ENCODE peak calls at places on chromosomes 4 and X, in nine cellular contexts. P, Z, C, V, A, M, B, X and N are unnamed samples.
A peak's percentile ranks its signal among the peaks of the same experiment; 100 is the strongest.

GRCh38 chr4:82909326-82909725 is 8.8 kb downstream of the THAP9 start:
- DNase-seq in B (no peak), M (no peak), V (no peak), P (no peak), A (no peak), Z (no peak), X (no peak), C (no peak), N (no peak)

GRCh38 chr4:53043096-53043495 is 181.0 kb downstream of the RASL11B start:
- DNase-seq in A (no peak), Z (no peak), B (no peak), C (no peak), P (peak; percentile 27), M (no peak), V (no peak), X (no peak), N (no peak)

GRCh38 chrX:150143721-150144440 is 205.6 kb upstream of the EOLA2 start:
- DNase-seq in Z (peak; percentile 55), V (no peak), C (no peak), P (no peak), X (no peak), M (no peak), B (no peak), A (no peak), N (no peak)

GRCh38 chr4:6251365-6251764 is 18.3 kb upstream of the WFS1 start:
- DNase-seq in C (no peak), M (no peak), A (no peak), P (no peak), B (no peak), Z (no peak), V (no peak), X (no peak), N (no peak)

GRCh38 chrX:69616520-69617203 is 749 bp downstream of the EDA start:
- DNase-seq in X (no peak), M (no peak), A (no peak), Z (no peak), V (no peak), C (peak; percentile 0), P (no peak), B (no peak), N (no peak)

GRCh38 chr4:99405433-99406115 is 29.6 kb downstream of the ADH7 start:
- DNase-seq in A (peak; percentile 82), Z (peak; percentile 65), C (peak; percentile 74), X (peak; percentile 60), V (peak; percentile 51), M (peak; percentile 66), B (peak; percentile 72), P (peak; percentile 84), N (peak; percentile 33)

GRCh38 chr4:2365054-2365912 is 53.2 kb downstream of the ZFYVE28 start:
- DNase-seq in V (no peak), C (no peak), B (no peak), P (no peak), X (no peak), Z (no peak), A (no peak), M (no peak), N (no peak)

GRCh38 chr4:98199247-98199646 is 56.0 kb upstream of the STPG2 start:
- DNase-seq in Z (no peak), P (peak; percentile 42), V (no peak), A (no peak), C (no peak), X (no peak), B (no peak), M (no peak), N (no peak)

GRCh38 chr4:6383019-6383404 is 89.4 kb downstream of the PPP2R2C start:
- DNase-seq in Z (no peak), M (no peak), A (no peak), X (no peak), V (no peak), C (no peak), B (no peak), P (no peak), N (no peak)

DNA sequence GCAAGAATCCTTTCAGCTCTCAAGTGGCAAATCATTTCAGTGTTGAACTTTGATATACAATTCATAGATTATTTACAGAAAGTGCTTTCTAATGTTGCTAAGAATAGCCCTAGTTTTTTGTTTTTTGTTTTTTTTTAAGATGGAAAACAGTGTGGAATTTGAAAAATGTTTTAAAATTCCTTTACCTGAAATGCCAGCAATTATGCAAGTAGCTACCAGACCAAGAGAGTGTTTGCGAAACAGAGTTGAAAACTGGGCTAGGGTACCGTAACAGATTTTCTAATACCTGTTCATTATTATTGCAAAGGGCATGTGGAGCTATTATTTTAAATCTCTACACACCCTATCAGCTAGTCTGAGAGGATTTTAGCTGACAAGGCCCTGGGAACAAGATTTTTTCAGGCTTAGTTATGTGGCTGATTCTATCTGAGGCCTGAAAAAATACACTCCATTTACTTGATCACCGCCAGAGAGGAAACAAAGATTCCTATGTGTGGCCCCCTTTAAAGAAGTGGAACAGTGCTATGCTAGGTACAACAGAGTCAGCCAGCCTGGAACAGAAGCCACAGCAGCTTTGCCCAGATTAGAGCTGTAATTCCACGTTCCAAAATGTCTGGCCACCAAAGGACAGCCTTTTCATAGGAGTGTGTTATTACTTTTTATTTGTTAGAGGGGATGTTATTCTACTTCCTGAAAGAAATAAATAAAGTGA is 46.9 kb upstream of the SLC39A8 start:
- DNase-seq in C (no peak), M (no peak), A (no peak), B (no peak), P (no peak), Z (no peak), X (no peak), V (no peak), N (no peak)
- H3K27me3 ChIP-seq in C (no peaks in the 10 kb centered on the region), M (no peaks in the 10 kb centered on the region), A (no peaks in the 10 kb centered on the region), B (no peaks in the 10 kb centered on the region), P (no peaks in the 10 kb centered on the region), Z (no peaks in the 10 kb centered on the region), X (no peaks in the 10 kb centered on the region), V (no peaks in the 10 kb centered on the region), N (no peaks in the 10 kb centered on the region)

DNA sequence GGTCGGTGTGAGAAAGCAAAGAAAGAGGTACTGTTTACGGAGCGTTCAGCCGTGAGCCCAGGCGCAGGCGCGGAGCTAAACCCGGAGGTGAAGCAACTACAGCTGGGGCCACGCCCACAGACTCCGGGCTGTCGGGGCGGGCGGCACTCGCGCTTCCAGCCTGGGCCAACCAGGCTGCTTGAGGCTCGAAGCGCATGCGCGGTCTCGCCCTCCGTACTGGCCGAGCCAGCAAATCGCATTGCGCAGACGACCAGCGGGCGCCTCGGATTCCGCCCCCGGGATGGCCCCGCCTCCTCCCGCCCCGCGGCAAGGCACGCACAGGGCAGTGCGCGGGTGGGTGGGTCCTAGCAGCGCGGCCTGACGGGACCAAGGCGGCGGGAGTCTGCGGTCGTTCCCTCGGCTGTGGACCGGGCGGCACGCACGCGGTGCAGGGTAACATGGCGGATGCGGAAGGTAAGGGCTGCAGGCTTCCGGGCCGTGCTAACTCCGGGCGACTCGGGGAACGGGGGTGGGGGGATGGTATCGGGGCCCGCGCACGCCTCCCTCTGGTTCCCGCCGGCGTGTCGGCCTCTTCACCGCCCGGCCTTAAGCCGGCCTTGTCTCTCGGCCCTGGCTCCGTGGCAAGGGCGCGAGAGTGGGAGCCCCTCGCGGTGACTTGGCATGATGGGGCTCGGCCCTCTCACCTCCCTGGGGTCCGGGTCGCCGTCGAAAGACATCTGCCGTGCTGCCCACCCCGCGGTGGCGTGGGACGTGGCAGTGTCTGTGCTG is at the start of gene DKC1:
- DNase-seq in V (peak; percentile 84), Z (peak; percentile 90), A (peak; percentile 94), C (peak; percentile 88), B (peak; percentile 96), X (peak; percentile 87), M (peak; percentile 92), P (peak; percentile 97), N (peak; percentile 66)
- H3K9me3 ChIP-seq in V (no peaks in the 10 kb centered on the region), Z (no peaks in the 10 kb centered on the region), A (no peaks in the 10 kb centered on the region), C (no peaks in the 10 kb centered on the region), B (no peaks in the 10 kb centered on the region), X (no peaks in the 10 kb centered on the region), M (no peaks in the 10 kb centered on the region), P (no peaks in the 10 kb centered on the region), N (no peaks in the 10 kb centered on the region)

DNA sequence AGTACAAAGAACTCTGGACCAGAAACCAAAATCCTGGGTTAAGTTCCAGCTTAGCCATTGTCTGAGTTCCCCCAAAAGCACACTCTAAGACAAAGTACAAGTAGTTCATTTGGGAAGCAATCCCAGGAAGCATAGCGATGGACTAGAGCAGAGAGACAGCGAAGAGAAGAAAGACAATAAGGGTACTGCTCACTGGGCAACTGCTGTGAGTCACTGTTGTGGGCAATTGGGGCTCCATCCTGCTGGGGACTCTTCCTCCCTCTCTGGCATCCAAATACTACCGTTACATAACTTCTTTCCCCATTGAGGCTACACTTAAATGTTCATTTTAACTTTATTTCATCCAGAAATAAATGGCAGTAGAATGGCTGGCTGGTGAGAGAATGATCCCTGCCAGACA is 14.1 kb downstream of the SRPX start:
- DNase-seq in X (no peak), Z (no peak), B (no peak), V (no peak), A (no peak), M (no peak), C (no peak), P (no peak), N (no peak)
- H3K9ac ChIP-seq in X (no peak overlapping the region), Z (no peak overlapping the region), B (no peak overlapping the region), V (no peak overlapping the region), A (no peak overlapping the region), M (no peak overlapping the region), C (no peak overlapping the region), P (no peak overlapping the region), N (no peak overlapping the region)

GRCh38 chr4:15778742-15779231 is 659 bp downstream of the CD38 start:
- DNase-seq in C (no peak), Z (peak; percentile 44), M (no peak), P (peak; percentile 67), A (no peak), V (no peak), X (no peak), B (peak; percentile 78), N (no peak)
- H3K27me3 ChIP-seq in C (peaks cover 40% of the 10 kb centered on the region), Z (peaks cover 27% of the 10 kb centered on the region), M (peaks cover 9% of the 10 kb centered on the region), P (no peaks in the 10 kb centered on the region), A (peaks cover 54% of the 10 kb centered on the region), V (peaks cover 63% of the 10 kb centered on the region), X (peaks cover 10% of the 10 kb centered on the region), B (no peaks in the 10 kb centered on the region), N (peaks cover 41% of the 10 kb centered on the region)

DNA sequence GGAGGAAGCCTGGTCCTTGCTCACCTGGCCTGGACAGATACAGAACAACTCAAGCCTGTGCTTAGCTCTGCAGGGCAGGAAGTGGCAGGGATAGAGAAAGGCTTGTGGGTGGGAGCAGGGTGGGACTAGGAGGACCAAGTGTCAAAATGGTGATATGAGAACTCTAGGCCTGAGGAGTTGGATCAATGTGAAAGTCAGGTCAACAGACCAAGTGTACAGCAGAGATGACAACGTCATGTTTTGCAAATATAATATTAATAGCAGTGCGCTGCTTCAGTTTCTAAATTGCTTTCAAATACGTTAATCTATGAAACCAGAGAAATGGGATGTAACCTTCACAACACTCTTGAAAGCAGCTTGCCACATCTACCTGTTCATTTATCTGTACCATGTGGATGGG is 114.2 kb upstream of the MAP3K15 start:
- DNase-seq in A (no peak), C (no peak), V (no peak), M (no peak), B (no peak), P (no peak), X (no peak), Z (no peak), N (no peak)
- H3K9me3 ChIP-seq in A (no peaks in the 10 kb centered on the region), C (no peaks in the 10 kb centered on the region), V (no peaks in the 10 kb centered on the region), M (no peaks in the 10 kb centered on the region), B (no peaks in the 10 kb centered on the region), P (no peaks in the 10 kb centered on the region), X (no peaks in the 10 kb centered on the region), Z (no peaks in the 10 kb centered on the region), N (no peaks in the 10 kb centered on the region)

GRCh38 chr4:74970577-74970976 is 37.7 kb downstream of the PARM1 start:
- DNase-seq in V (no peak), M (no peak), C (no peak), Z (no peak), A (no peak), X (no peak), P (no peak), B (no peak), N (no peak)
- H3K9ac ChIP-seq in V (no peak overlapping the region), M (no peak overlapping the region), C (no peak overlapping the region), Z (no peak overlapping the region), A (no peak overlapping the region), X (no peak overlapping the region), P (no peak overlapping the region), B (no peak overlapping the region), N (no peak overlapping the region)

GRCh38 chrX:138740361-138740760 is 28.8 kb upstream of the FGF13 start:
- DNase-seq in X (no peak), Z (no peak), M (no peak), P (no peak), V (no peak), B (no peak), A (no peak), C (no peak), N (no peak)
- H3K27me3 ChIP-seq in X (no peaks in the 10 kb centered on the region), Z (no peaks in the 10 kb centered on the region), M (no peaks in the 10 kb centered on the region), P (no peaks in the 10 kb centered on the region), V (no peaks in the 10 kb centered on the region), B (no peaks in the 10 kb centered on the region), A (no peaks in the 10 kb centered on the region), C (no peaks in the 10 kb centered on the region), N (peaks cover 3% of the 10 kb centered on the region)